ENCODE peak calls at places on chromosomes 1 and 21, in seven cellular contexts. One of them, this sample, is unnamed.

GRCh38 chr1:47948126-47948525 is 49.1 kb downstream of the TRABD2B start:
- DNase-seq in upper lobe of left lung: no peak
- DNase-seq in fibroblast of pulmonary artery: no peak
- DNase-seq in right lobe of liver: peak
- DNase-seq in GM23338: peak
- DNase-seq in choroid plexus epithelial cell: peak
- DNase-seq in coronary artery: no peak
- DNase-seq in this sample: no peak

GRCh38 chr1:160219062-160219929 is 14.1 kb downstream of the PEA15 start:
- DNase-seq in upper lobe of left lung: no peak
- DNase-seq in fibroblast of pulmonary artery: peak
- DNase-seq in right lobe of liver: no peak
- DNase-seq in GM23338: peak
- DNase-seq in choroid plexus epithelial cell: peak
- DNase-seq in coronary artery: no peak
- DNase-seq in this sample: peak

GRCh38 chr1:97202481-97202880 is 480.9 kb downstream of the PTBP2 start:
- DNase-seq in upper lobe of left lung: no peak
- DNase-seq in fibroblast of pulmonary artery: no peak
- DNase-seq in right lobe of liver: no peak
- DNase-seq in GM23338: no peak
- DNase-seq in choroid plexus epithelial cell: no peak
- DNase-seq in coronary artery: no peak
- DNase-seq in this sample: no peak

GRCh38 chr1:94209982-94210381 is 27.4 kb downstream of the ARHGAP29 start:
- DNase-seq in upper lobe of left lung: no peak
- DNase-seq in fibroblast of pulmonary artery: no peak
- DNase-seq in right lobe of liver: no peak
- DNase-seq in GM23338: no peak
- DNase-seq in choroid plexus epithelial cell: no peak
- DNase-seq in coronary artery: no peak
- DNase-seq in this sample: no peak

GRCh38 chr1:223109581-223110026 is 33.4 kb downstream of the TLR5 start:
- DNase-seq in upper lobe of left lung: no peak
- DNase-seq in fibroblast of pulmonary artery: no peak
- DNase-seq in right lobe of liver: no peak
- DNase-seq in GM23338: no peak
- DNase-seq in choroid plexus epithelial cell: no peak
- DNase-seq in coronary artery: no peak
- DNase-seq in this sample: no peak

GRCh38 chr1:34476371-34476770 is 278.5 kb upstream of the GJB5 start:
- DNase-seq in upper lobe of left lung: no peak
- DNase-seq in fibroblast of pulmonary artery: no peak
- DNase-seq in right lobe of liver: no peak
- DNase-seq in GM23338: no peak
- DNase-seq in choroid plexus epithelial cell: no peak
- DNase-seq in coronary artery: no peak
- DNase-seq in this sample: no peak

GRCh38 chr1:91732291-91732953 is 153.5 kb downstream of the TGFBR3 start:
- DNase-seq in upper lobe of left lung: no peak
- DNase-seq in fibroblast of pulmonary artery: peak
- DNase-seq in right lobe of liver: no peak
- DNase-seq in GM23338: peak
- DNase-seq in choroid plexus epithelial cell: peak
- DNase-seq in coronary artery: no peak
- DNase-seq in this sample: peak

GRCh38 chr21:22374218-22374969 is 1376.2 kb downstream of the NCAM2 start:
- DNase-seq in upper lobe of left lung: no peak
- DNase-seq in fibroblast of pulmonary artery: no peak
- DNase-seq in right lobe of liver: no peak
- DNase-seq in GM23338: peak
- DNase-seq in choroid plexus epithelial cell: no peak
- DNase-seq in coronary artery: no peak
- DNase-seq in this sample: no peak

GRCh38 chr1:212816567-212817278 is 25.0 kb downstream of the TATDN3 start:
- DNase-seq in upper lobe of left lung: no peak
- DNase-seq in fibroblast of pulmonary artery: no peak
- DNase-seq in right lobe of liver: no peak
- DNase-seq in GM23338: no peak
- DNase-seq in choroid plexus epithelial cell: peak
- DNase-seq in coronary artery: no peak
- DNase-seq in this sample: no peak

DNA sequence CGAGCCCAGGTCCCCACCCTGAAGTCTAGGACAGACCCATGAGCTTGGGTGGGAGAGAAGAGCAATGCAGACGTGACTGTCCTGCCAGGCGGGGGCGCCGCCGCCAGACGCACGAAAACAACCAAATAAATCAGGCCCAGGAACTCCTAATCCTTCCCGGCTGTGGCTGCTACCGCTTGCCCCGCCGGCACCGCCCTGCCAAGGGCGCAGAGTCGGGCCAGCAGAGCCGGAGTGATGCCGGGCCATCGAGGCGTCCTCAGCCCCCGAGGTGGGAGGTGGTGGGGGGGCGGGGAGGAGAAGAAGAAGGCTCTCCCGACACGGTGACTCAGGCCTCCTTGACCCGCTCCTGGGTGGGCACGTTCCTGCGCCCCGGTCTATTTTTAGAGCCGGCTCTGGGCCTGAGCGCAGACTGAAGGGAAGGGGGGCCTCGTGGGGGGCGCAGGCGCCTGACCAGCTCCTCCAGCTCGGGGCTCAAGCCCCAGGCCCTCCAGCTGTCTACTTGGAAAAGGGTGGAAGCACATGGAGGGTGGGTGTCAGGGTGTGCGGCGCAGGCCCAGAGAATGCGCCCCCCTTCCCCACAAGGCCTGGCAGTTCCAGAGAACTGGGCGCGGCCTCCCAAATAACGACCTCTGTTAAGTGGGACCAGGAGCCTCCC is 10.8 kb upstream of the COL16A1 start:
- DNase-seq in upper lobe of left lung: peak
- DNase-seq in fibroblast of pulmonary artery: peak
- DNase-seq in right lobe of liver: no peak
- DNase-seq in GM23338: peak
- DNase-seq in choroid plexus epithelial cell: peak
- DNase-seq in coronary artery: peak
- DNase-seq in this sample: peak
- TF ChIP-seq CTCF in upper lobe of left lung: peak
- TF ChIP-seq CTCF in fibroblast of pulmonary artery: peak
- TF ChIP-seq CTCF in right lobe of liver: peak
- TF ChIP-seq CTCF in GM23338: peak
- TF ChIP-seq CTCF in choroid plexus epithelial cell: peak
- TF ChIP-seq CTCF in coronary artery: no peak
- TF ChIP-seq CTCF in this sample: peak

DNA sequence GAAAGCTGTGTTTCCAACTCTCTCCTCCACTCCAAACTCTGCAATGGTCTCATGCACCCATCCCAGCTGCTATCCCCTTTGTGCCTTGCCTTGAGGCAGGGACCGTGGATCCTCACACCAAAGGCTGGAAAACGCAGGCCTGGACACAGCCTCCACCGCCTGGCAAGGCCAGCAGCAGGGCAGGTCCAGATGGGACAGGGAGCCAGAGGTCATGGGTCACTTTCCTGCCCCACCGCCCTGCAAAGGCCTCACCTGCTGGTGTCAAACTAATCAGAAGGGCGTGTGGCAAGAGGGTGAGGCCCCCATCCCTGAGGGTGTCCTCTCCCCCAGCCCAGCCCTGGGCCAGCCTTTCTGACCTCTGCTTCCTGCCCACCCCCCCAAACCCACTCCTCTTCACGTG is 106.3 kb downstream of the PAX7 start:
- DNase-seq in upper lobe of left lung: peak
- DNase-seq in fibroblast of pulmonary artery: no peak
- DNase-seq in right lobe of liver: no peak
- DNase-seq in GM23338: no peak
- DNase-seq in choroid plexus epithelial cell: no peak
- DNase-seq in coronary artery: no peak
- DNase-seq in this sample: no peak
- H3K4me3 ChIP-seq in upper lobe of left lung: no peak
- H3K4me3 ChIP-seq in fibroblast of pulmonary artery: no peak
- H3K4me3 ChIP-seq in right lobe of liver: no peak
- H3K4me3 ChIP-seq in GM23338: no peak
- H3K4me3 ChIP-seq in choroid plexus epithelial cell: no peak
- H3K4me3 ChIP-seq in coronary artery: no peak
- H3K4me3 ChIP-seq in this sample: no peak

DNA sequence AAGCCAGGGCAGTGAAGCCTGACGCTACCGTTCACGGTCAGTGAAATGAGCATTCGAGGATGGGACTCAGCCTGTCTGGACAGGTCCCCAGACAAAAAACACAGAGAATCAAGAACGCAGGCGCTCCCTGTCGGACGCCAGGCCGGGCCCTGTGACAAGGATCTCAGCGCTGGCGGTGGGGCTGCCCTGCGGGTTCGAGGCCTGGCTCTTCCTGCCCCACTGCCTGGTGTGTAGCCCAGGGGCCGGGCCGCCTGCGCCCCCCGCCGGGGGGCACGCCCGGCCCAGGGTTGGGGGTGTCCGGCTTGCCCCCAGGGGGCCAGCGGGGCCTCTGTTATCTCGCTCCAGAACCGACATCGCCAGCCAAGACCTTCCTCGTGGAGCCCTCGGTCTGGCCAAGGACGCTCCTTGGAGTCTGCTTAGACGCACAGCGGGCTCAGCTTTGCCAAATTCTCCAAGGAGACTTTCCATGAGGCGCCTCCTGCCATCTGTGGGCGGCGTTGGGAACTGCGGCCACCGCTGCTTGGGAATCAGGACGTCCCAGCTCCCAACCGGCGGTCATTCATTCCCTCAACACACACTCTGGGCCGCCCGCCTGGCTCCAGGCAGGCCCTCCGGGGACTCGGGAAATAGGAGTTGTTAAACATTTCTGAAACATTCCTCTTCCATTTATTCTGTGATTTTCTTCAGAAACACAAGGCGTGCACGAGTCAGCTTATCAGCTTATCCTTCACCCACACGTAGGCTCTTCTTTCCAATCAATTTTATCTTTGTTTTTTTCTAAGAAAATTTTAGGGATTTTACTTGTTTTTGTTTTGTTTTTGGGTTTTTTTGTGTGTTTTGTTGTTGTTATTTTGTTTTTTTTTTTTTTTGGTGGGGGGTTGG is 11.3 kb upstream of the RIPK4 start:
- DNase-seq in upper lobe of left lung: peak
- DNase-seq in fibroblast of pulmonary artery: peak
- DNase-seq in right lobe of liver: peak
- DNase-seq in GM23338: peak
- DNase-seq in choroid plexus epithelial cell: peak
- DNase-seq in coronary artery: peak
- DNase-seq in this sample: peak
- TF ChIP-seq CTCF in upper lobe of left lung: peak
- TF ChIP-seq CTCF in fibroblast of pulmonary artery: peak
- TF ChIP-seq CTCF in right lobe of liver: peak
- TF ChIP-seq CTCF in GM23338: peak
- TF ChIP-seq CTCF in choroid plexus epithelial cell: peak
- TF ChIP-seq CTCF in coronary artery: peak
- TF ChIP-seq CTCF in this sample: peak

GRCh38 chr21:33885158-33885514 is 30.5 kb downstream of the ATP5PO start:
- DNase-seq in upper lobe of left lung: no peak
- DNase-seq in fibroblast of pulmonary artery: no peak
- DNase-seq in right lobe of liver: no peak
- DNase-seq in GM23338: no peak
- DNase-seq in choroid plexus epithelial cell: no peak
- DNase-seq in coronary artery: no peak
- DNase-seq in this sample: no peak
- H3K4me3 ChIP-seq in upper lobe of left lung: no peak
- H3K4me3 ChIP-seq in fibroblast of pulmonary artery: no peak
- H3K4me3 ChIP-seq in right lobe of liver: no peak
- H3K4me3 ChIP-seq in GM23338: no peak
- H3K4me3 ChIP-seq in choroid plexus epithelial cell: no peak
- H3K4me3 ChIP-seq in coronary artery: no peak
- H3K4me3 ChIP-seq in this sample: no peak

DNA sequence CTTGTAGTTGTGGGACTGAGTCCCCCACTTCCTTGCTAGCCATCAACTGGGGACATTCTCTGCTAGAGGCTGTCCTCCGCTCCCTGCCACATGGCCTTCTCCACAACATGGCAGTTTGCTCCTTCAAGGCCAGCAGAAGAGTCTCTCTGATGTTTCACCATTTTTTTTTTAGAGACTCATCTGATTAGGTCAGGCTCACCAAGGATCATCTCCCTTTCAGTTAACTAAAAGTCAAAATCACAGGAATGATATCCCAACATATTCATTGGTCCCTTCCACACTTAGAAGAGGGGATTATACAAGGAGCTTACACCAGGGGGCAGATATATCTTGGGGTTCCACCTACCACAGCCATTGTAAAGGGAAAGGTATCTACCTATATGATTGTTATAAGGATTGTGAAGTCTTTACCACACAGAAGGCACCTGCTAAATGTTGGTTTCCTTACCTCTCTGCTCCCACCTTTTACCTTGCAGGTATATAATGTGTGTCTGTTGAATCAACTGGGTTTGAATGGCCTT is 23.3 kb downstream of the RIMKLA start:
- DNase-seq in upper lobe of left lung: no peak
- DNase-seq in fibroblast of pulmonary artery: no peak
- DNase-seq in right lobe of liver: no peak
- DNase-seq in GM23338: peak
- DNase-seq in choroid plexus epithelial cell: no peak
- DNase-seq in coronary artery: no peak
- DNase-seq in this sample: no peak
- TF ChIP-seq CTCF in upper lobe of left lung: no peak
- TF ChIP-seq CTCF in fibroblast of pulmonary artery: no peak
- TF ChIP-seq CTCF in right lobe of liver: no peak
- TF ChIP-seq CTCF in GM23338: peak
- TF ChIP-seq CTCF in choroid plexus epithelial cell: no peak
- TF ChIP-seq CTCF in coronary artery: no peak
- TF ChIP-seq CTCF in this sample: no peak

GRCh38 chr1:11058026-11058425 is 1.8 kb downstream of the SRM start:
- DNase-seq in upper lobe of left lung: no peak
- DNase-seq in fibroblast of pulmonary artery: no peak
- DNase-seq in right lobe of liver: no peak
- DNase-seq in GM23338: no peak
- DNase-seq in choroid plexus epithelial cell: no peak
- DNase-seq in coronary artery: no peak
- DNase-seq in this sample: no peak
- H3K4me3 ChIP-seq in upper lobe of left lung: no peak
- H3K4me3 ChIP-seq in fibroblast of pulmonary artery: no peak
- H3K4me3 ChIP-seq in right lobe of liver: no peak
- H3K4me3 ChIP-seq in GM23338: peak
- H3K4me3 ChIP-seq in choroid plexus epithelial cell: no peak
- H3K4me3 ChIP-seq in coronary artery: no peak
- H3K4me3 ChIP-seq in this sample: no peak